ENCODE peak calls at places on chromosomes 1 and 21, in six cellular contexts. U is K562, I is IMR-90, P is left lung, Y is fibroblast of lung, G is heart right ventricle. A is an unnamed sample.

GRCh38 chr1:153649867-153650235 is 8.7 kb upstream of the SNAPIN start:
- DNase-seq in G (peak), P (no peak), Y (no peak), U (no peak), I (no peak), A (no peak)

GRCh38 chr1:220280249-220280648 is 8.0 kb upstream of the RAB3GAP2 start:
- DNase-seq in U (no peak), I (no peak), Y (no peak), G (no peak), P (no peak), A (no peak)

GRCh38 chr1:244048566-244049141 is 2.4 kb upstream of the ZBTB18 start:
- DNase-seq in Y (no peak), G (no peak), P (peak), U (no peak), I (no peak), A (no peak)

GRCh38 chr1:71921197-71921596 is 361.1 kb downstream of the NEGR1 start:
- DNase-seq in G (no peak), U (no peak), P (no peak), Y (no peak), I (no peak), A (no peak)

GRCh38 chr1:10889628-10890353 is 93.3 kb upstream of the CASZ1 start:
- DNase-seq in U (no peak), Y (no peak), I (no peak), P (peak), G (no peak), A (no peak)

GRCh38 chr1:228448372-228448771 is 31.7 kb upstream of the TRIM17 start:
- DNase-seq in I (no peak), G (no peak), Y (no peak), U (no peak), P (no peak), A (no peak)

GRCh38 chr1:24905979-24906720 is 23.9 kb downstream of the RUNX3 start:
- DNase-seq in I (no peak), Y (no peak), G (no peak), U (no peak), P (no peak), A (peak)

GRCh38 chr1:173853074-173853473 is 14.7 kb downstream of the GAS5 start:
- DNase-seq in Y (peak), U (no peak), G (no peak), I (peak), P (no peak), A (no peak)

GRCh38 chr1:95003433-95003738 is 69.4 kb downstream of the ALG14 start:
- DNase-seq in U (no peak), Y (peak), G (no peak), P (no peak), I (peak), A (no peak)

GRCh38 chr21:45269861-45270260 is 17.8 kb downstream of the POFUT2 start:
- DNase-seq in Y (no peak), P (no peak), I (no peak), G (no peak), U (no peak), A (peak)

GRCh38 chr1:100308777-100309176 is 42.8 kb downstream of the RTCA start:
- DNase-seq in P (no peak), G (no peak), U (no peak), Y (peak), I (peak), A (no peak)

GRCh38 chr21:29650561-29651022 is 289.2 kb downstream of the GRIK1 start:
- DNase-seq in U (no peak), P (no peak), I (no peak), G (no peak), Y (no peak), A (no peak)

GRCh38 chr21:40852563-40852962 is 5.6 kb upstream of the DSCAM start:
- DNase-seq in P (no peak), I (no peak), U (no peak), G (no peak), Y (no peak), A (no peak)

GRCh38 chr1:13723810-13724209 is 23.8 kb downstream of the PRDM2 start:
- DNase-seq in I (no peak), U (no peak), Y (no peak), G (no peak), P (no peak), A (no peak)

GRCh38 chr1:39799770-39800470 is 11.3 kb upstream of the BMP8B start:
- DNase-seq in Y (peak), G (peak), P (peak), U (peak), I (peak), A (peak)

GRCh38 chr21:33587792-33588484 is 546 bp downstream of the DONSON start:
- DNase-seq in P (peak), G (peak), U (no peak), I (peak), Y (peak), A (peak)

GRCh38 chr1:223077434-223077833 is 65.6 kb downstream of the TLR5 start:
- DNase-seq in G (peak), I (no peak), P (no peak), Y (no peak), U (peak), A (peak)

GRCh38 chr21:41993744-41994143 is 16.4 kb downstream of the ZBTB21 start:
- DNase-seq in P (no peak), I (peak), G (no peak), U (no peak), Y (peak), A (no peak)

GRCh38 chr21:16419188-16419874 is 689.5 kb downstream of the USP25 start:
- DNase-seq in Y (peak), G (peak), U (no peak), P (no peak), I (peak), A (peak)

GRCh38 chr1:203675596-203676347 is 49.1 kb downstream of the ATP2B4 start:
- DNase-seq in G (no peak), Y (no peak), P (no peak), I (no peak), U (no peak), A (no peak)

GRCh38 chr1:108327534-108328462 is 83.9 kb upstream of the NBPF4 start:
- DNase-seq in Y (no peak), G (no peak), U (no peak), P (peak), I (no peak), A (peak)

GRCh38 chr1:60458111-60458510 is 384.5 kb upstream of the C1orf87 start:
- DNase-seq in Y (no peak), U (no peak), I (no peak), P (no peak), G (no peak), A (no peak)

GRCh38 chr1:72724951-72725863 is 442.9 kb upstream of the NEGR1 start:
- DNase-seq in U (no peak), P (peak), G (no peak), I (no peak), Y (no peak), A (peak)

GRCh38 chr1:221812088-221812752 is 70.3 kb upstream of the DUSP10 start:
- DNase-seq in G (no peak), P (no peak), U (no peak), Y (no peak), I (no peak), A (no peak)

GRCh38 chr1:16120940-16121410 is 34.9 kb downstream of the EPHA2 start:
- DNase-seq in P (peak), I (no peak), U (no peak), Y (no peak), G (no peak), A (no peak)

GRCh38 chr1:116242741-116243140 is 130.3 kb upstream of the ATP1A1 start:
- DNase-seq in Y (no peak), U (no peak), G (no peak), P (no peak), I (no peak), A (no peak)

GRCh38 chr21:34965200-34966174 is 83.6 kb downstream of the RUNX1 start:
- DNase-seq in I (peak), G (no peak), P (no peak), Y (peak), U (no peak), A (no peak)

GRCh38 chr1:91885331-91885715 is 628 bp downstream of the TGFBR3 start:
- DNase-seq in I (peak), Y (no peak), P (peak), U (peak), G (peak), A (peak)

GRCh38 chr1:211625040-211625439 is 46.1 kb upstream of the SLC30A1 start:
- DNase-seq in P (no peak), G (no peak), I (peak), U (peak), Y (peak), A (no peak)

GRCh38 chr21:38236232-38236631 is 20.6 kb upstream of the KCNJ15 start:
- DNase-seq in G (no peak), P (no peak), U (no peak), I (no peak), Y (no peak), A (no peak)

GRCh38 chr1:33612877-33613487 is 140.5 kb downstream of the ZSCAN20 start:
- DNase-seq in I (peak), G (peak), P (no peak), U (peak), Y (peak), A (no peak)

GRCh38 chr1:175978476-175978875 is 228.6 kb downstream of the COP1 start:
- DNase-seq in P (no peak), I (peak), Y (peak), G (no peak), U (no peak), A (no peak)

GRCh38 chr1:179253286-179253972 is 24.0 kb upstream of the ABL2 start:
- DNase-seq in Y (peak), P (no peak), U (no peak), G (no peak), I (peak), A (no peak)

GRCh38 chr1:35573776-35574654 is 901 bp downstream of the TFAP2E start:
- DNase-seq in Y (no peak), U (no peak), I (no peak), G (no peak), P (no peak), A (peak)
- H3K4me3 ChIP-seq in Y (peak), U (no peak), I (peak), G (peak), P (peak), A (no peak)

DNA sequence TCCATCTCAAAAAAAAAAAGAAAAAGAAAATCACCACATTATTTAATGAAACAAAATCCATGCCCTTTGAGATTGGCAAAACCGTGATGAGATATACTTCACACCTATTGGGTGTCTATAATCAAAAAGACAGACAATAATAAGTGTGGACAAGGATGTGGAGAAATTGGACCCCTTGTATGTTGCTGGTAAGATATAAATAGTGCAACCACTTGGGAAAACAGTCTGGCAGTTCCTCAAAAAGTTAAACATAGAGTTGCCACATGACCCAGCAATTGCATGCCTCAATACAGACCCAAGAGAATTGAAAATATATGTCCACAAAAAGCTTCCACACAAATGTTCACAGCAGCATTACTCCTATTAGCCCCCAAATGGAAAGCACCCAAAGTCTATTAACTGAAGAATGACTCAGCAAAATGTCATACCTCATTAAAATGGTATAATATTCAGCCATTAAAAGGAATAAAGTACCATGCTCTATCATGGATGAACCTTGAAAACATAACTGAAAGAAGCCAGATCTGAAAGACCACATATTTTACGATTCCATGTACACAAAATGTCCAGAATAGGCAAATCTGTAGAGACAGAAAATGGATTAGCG is 24.3 kb downstream of the LMOD1 start:
- DNase-seq in I (no peak), U (no peak), Y (no peak), P (no peak), G (no peak), A (no peak)
- H3K27ac ChIP-seq in I (no peak), U (peak), Y (no peak), P (no peak), G (no peak), A (no peak)

DNA sequence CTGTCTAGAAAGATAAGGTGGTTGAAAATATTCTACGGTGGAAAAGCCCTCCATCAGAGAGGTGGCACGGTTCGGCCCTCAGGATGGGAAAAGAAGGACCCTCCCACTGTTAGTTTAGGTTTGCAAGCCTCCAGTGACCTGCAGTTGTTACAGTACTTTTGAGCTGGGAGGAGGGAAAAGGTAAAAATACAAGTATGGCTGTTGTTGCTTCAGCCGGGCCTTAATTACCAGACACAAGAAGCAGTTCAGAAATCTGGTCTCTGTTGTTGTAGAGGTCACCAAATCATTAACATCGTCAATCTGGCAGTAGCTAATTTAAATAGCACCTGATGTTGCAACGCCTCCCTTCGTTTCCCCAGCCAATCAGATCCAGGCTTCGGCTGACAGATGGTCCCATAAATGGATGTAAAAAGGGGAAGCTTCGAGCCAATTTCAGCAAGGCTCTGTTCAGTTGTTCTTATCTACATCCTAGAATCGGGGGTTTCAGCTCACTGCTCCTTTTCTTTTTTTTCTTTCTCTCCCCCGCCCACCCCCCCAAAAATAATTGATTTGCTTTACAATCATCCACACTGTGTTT is at the start of gene ELAVL4:
- DNase-seq in I (no peak), Y (no peak), U (no peak), P (no peak), G (no peak), A (no peak)
- H3K4me3 ChIP-seq in I (no peak), Y (no peak), U (no peak), P (no peak), G (no peak), A (no peak)

DNA sequence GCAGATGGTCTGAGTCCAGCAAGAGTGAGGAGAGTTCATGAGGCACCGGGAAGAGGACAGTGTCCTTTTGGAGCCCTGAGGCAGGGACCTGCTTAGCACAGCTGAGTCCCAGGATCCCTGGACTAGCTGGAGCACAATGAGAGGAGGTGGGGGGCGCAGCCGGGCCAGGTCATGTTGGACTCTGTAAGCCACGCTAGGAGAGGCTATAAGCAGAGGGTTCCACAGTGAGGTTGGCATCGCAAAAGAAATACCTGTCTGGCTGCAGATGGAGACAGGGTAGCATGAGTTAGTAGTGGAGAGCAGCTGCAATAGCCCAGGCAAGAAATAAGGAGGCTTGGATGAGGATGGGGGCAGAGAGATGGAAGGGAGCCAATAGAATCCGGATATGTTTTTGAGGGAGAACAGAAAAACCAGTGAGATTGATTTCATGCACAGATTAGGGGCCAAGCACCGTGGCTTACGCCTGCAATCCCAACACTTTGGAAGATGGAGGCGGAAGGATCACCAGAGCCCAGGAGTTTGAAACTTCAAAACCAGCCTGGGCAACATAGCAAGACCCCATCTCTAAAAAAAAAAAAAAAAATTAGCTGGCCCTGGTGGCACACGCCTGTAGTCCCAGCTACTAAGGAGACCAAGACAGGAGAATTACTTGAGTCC is 98.2 kb downstream of the DHRS3 start:
- DNase-seq in G (no peak), I (no peak), P (no peak), U (no peak), Y (no peak), A (no peak)
- H3K27ac ChIP-seq in G (no peak), I (no peak), P (no peak), U (no peak), Y (no peak), A (no peak)